ENCODE peak calls at places on chromosomes 11 and 22, in seven cellular contexts. A is ovary; X is CD8-positive, alpha-beta memory T cell; Q is brain microvascular endothelial cell; P is ascending aorta; V is mammary epithelial cell; F is tibial nerve. Y is an unnamed sample.

GRCh38 chr22:36160499-36160942 is at the start of gene APOL3:
- DNase-seq in V (peak; percentile 16), Q (peak; percentile 45), X (peak; percentile 74), F (peak; percentile 47), P (peak; percentile 85), A (peak; percentile 80), Y (no peak)

GRCh38 chr22:37904572-37905533 is 1.2 kb upstream of the MICALL1 start:
- DNase-seq in A (peak; percentile 72), P (peak; percentile 92), F (no peak), X (no peak), V (peak; percentile 97), Q (peak; percentile 98), Y (peak; percentile 95)

GRCh38 chr22:50340157-50340879 is 2.8 kb upstream of the PPP6R2 start:
- DNase-seq in Q (no peak), X (no peak), P (no peak), A (no peak), F (no peak), V (peak; percentile 18), Y (no peak)

GRCh38 chr11:126991596-126991995 is 9.0 kb downstream of the KIRREL3 start:
- DNase-seq in F (no peak), P (no peak), X (no peak), V (peak; percentile 71), A (no peak), Q (no peak), Y (no peak)

GRCh38 chr11:76025068-76025467 is 181.2 kb downstream of the WNT11 start:
- DNase-seq in Q (peak; percentile 84), V (peak; percentile 55), X (no peak), F (no peak), A (no peak), P (no peak), Y (peak; percentile 85)

GRCh38 chr22:37362618-37363017 is 64.7 kb downstream of the ELFN2 start:
- DNase-seq in F (no peak), A (no peak), X (no peak), P (no peak), Q (no peak), V (no peak), Y (peak; percentile 13)

GRCh38 chr22:45538284-45538683 is 35.6 kb downstream of the FBLN1 start:
- DNase-seq in F (no peak), Q (no peak), V (no peak), A (no peak), P (peak; percentile 77), X (no peak), Y (no peak)

GRCh38 chr22:44331881-44332714 is 19.3 kb upstream of the SHISAL1 start:
- DNase-seq in A (no peak), P (no peak), V (no peak), F (no peak), X (no peak), Q (no peak), Y (no peak)

GRCh38 chr11:68099474-68100405 is 21.4 kb downstream of the CHKA start:
- DNase-seq in X (no peak), F (no peak), V (no peak), Q (no peak), P (no peak), A (peak; percentile 62), Y (no peak)

GRCh38 chr22:17084554-17085276 is at the start of gene IL17RA:
- DNase-seq in V (peak; percentile 87), X (peak; percentile 95), A (peak; percentile 89), Q (peak; percentile 66), P (peak; percentile 94), F (peak; percentile 78), Y (peak; percentile 44)

GRCh38 chr22:23181763-23182288 is 1.5 kb downstream of the BCR start:
- DNase-seq in X (peak; percentile 50), A (no peak), F (no peak), Q (no peak), V (no peak), P (no peak), Y (no peak)

GRCh38 chr11:27619039-27619438 is 81.2 kb downstream of the BDNF start:
- DNase-seq in A (no peak), Q (no peak), F (no peak), X (no peak), V (no peak), P (no peak), Y (no peak)

GRCh38 chr11:556175-556699 is 4.3 kb downstream of the LMNTD2 start:
- DNase-seq in F (no peak), V (no peak), X (no peak), P (no peak), Q (no peak), A (no peak), Y (no peak)

GRCh38 chr11:120316880-120317688 is 8.0 kb upstream of the TLCD5 start:
- DNase-seq in Q (no peak), X (no peak), P (peak; percentile 82), F (peak; percentile 23), V (peak; percentile 89), A (peak; percentile 84), Y (no peak)

GRCh38 chr11:46367244-46367915 is 14.1 kb upstream of the MDK start:
- DNase-seq in A (peak; percentile 75), X (peak; percentile 83), P (no peak), F (peak; percentile 59), V (no peak), Q (no peak), Y (no peak)

GRCh38 chr11:78957481-78958245 is 383.0 kb upstream of the NARS2 start:
- DNase-seq in V (peak; percentile 57), X (no peak), Q (no peak), P (no peak), F (no peak), A (no peak), Y (no peak)

GRCh38 chr11:130827697-130828377 is 88.4 kb downstream of the SNX19 start:
- DNase-seq in F (peak; percentile 38), V (peak; percentile 73), P (peak; percentile 86), X (no peak), A (peak; percentile 54), Q (peak; percentile 85), Y (peak; percentile 43)

GRCh38 chr22:40204331-40205116 is 26.8 kb downstream of the TNRC6B start:
- DNase-seq in F (no peak), P (peak; percentile 76), V (no peak), A (no peak), Q (peak; percentile 52), X (no peak), Y (no peak)

GRCh38 chr22:43885319-43885671 is 6.5 kb downstream of the PNPLA5 start:
- DNase-seq in X (no peak), P (no peak), Q (no peak), V (no peak), F (no peak), A (no peak), Y (no peak)

GRCh38 chr11:66063900-66064299 is 6.2 kb upstream of the PACS1 start:
- DNase-seq in P (no peak), V (no peak), X (no peak), Q (no peak), F (no peak), A (no peak), Y (no peak)

GRCh38 chr11:127524618-127525017 is 524.0 kb upstream of the KIRREL3 start:
- DNase-seq in P (no peak), X (no peak), Q (no peak), F (no peak), V (no peak), A (no peak), Y (no peak)

GRCh38 chr11:47518212-47518959 is 34.5 kb downstream of the CELF1 start:
- DNase-seq in V (no peak), X (no peak), P (no peak), F (no peak), Q (no peak), A (no peak), Y (no peak)

GRCh38 chr11:11143849-11144248 is 209.2 kb downstream of the CSNK2A3 start:
- DNase-seq in Q (no peak), A (no peak), P (no peak), F (no peak), V (no peak), X (no peak), Y (no peak)

GRCh38 chr22:43476751-43477150 is 64.9 kb downstream of the MPPED1 start:
- DNase-seq in V (no peak), F (no peak), A (no peak), P (no peak), X (no peak), Q (no peak), Y (no peak)

GRCh38 chr11:68843052-68843561 is 1.4 kb upstream of the CPT1A start:
- DNase-seq in F (no peak), Q (no peak), V (no peak), P (no peak), X (peak; percentile 70), A (peak; percentile 49), Y (no peak)

GRCh38 chr11:73244589-73245240 is 26.6 kb downstream of the P2RY2 start:
- DNase-seq in X (no peak), A (no peak), F (no peak), Q (no peak), P (no peak), V (no peak), Y (no peak)

GRCh38 chr11:73243093-73243485 is 25.0 kb downstream of the P2RY2 start:
- DNase-seq in X (no peak), P (no peak), Q (no peak), A (no peak), F (no peak), V (no peak), Y (no peak)

GRCh38 chr11:73241300-73241699 is 23.2 kb downstream of the P2RY2 start:
- DNase-seq in F (no peak), P (no peak), V (no peak), X (no peak), Q (no peak), A (no peak), Y (no peak)

GRCh38 chr11:73240190-73240781 is 22.2 kb downstream of the P2RY2 start:
- DNase-seq in X (no peak), A (no peak), Q (no peak), F (no peak), V (peak; percentile 25), P (peak; percentile 91), Y (no peak)

GRCh38 chr11:73242291-73243092 is 24.4 kb downstream of the P2RY2 start:
- DNase-seq in X (peak; percentile 71), Q (peak; percentile 53), P (peak; percentile 87), V (peak; percentile 63), A (peak; percentile 74), F (peak; percentile 53), Y (peak; percentile 26)
- H3K27ac ChIP-seq in X (no peak overlapping the region), Q (no peak overlapping the region), P (no peak overlapping the region), V (no peak overlapping the region), A (no peak overlapping the region), F (no peak overlapping the region), Y (no peak overlapping the region)

DNA sequence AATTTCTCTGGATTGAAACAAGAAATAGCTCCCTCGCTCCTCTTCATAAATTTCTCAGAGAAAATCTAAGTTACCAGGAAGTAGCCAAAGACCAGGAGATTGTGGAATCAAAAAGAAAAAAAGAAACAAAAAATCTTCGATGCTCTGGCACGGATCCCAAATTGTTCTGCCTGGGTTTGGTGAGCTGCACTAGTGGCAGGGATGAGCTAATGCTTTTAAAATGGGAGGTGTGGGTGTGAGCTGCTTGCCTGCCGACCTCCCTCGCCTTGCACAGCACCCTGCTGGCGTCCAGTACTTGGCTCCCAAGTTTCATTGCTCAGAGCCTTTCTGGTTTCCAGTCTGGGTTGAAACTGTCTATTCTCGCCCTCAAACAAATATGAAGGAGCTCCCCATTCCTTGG is 2.5 kb downstream of the TIMP3 start:
- DNase-seq in V (peak; percentile 46), Q (peak; percentile 75), X (no peak), A (no peak), F (no peak), P (no peak), Y (no peak)
- H3K4me3 ChIP-seq in V (peak overlapping the region; percentile 68), Q (peak overlapping the region; percentile 85), X (no peak overlapping the region), A (peak overlapping the region; percentile 61), F (peak overlapping the region; percentile 93), P (peak overlapping the region; percentile 91), Y (peak overlapping the region; percentile 97)

GRCh38 chr11:32088117-32088941 is 2.5 kb upstream of the RCN1 start:
- DNase-seq in V (peak; percentile 84), F (peak; percentile 24), Q (peak; percentile 95), A (peak; percentile 69), P (peak; percentile 90), X (no peak), Y (peak; percentile 62)
- H3K27ac ChIP-seq in V (peak overlapping the region; percentile 58), F (no peak overlapping the region), Q (peak overlapping the region; percentile 95), A (no peak overlapping the region), P (peak overlapping the region; percentile 58), X (no peak overlapping the region), Y (peak overlapping the region; percentile 66)

GRCh38 chr22:24760708-24761306 is 13.7 kb downstream of the PIWIL3 start:
- DNase-seq in F (no peak), X (no peak), Q (no peak), A (no peak), P (no peak), V (no peak), Y (no peak)
- H3K4me3 ChIP-seq in F (no peak overlapping the region), X (no peak overlapping the region), Q (no peak overlapping the region), A (no peak overlapping the region), P (no peak overlapping the region), V (no peak overlapping the region), Y (no peak overlapping the region)